ENCODE peak calls at places on chromosomes 11 and 22, in ten cellular contexts. O is breast epithelium; B is CD8-positive, alpha-beta memory T cell; M is stomach; Q is heart right ventricle; W is right lobe of liver; L is GM23248; I is PC-3; S is gastrocnemius medialis; R is mucosa of descending colon. X is an unnamed sample. For H3K9me3, the result is how much of the 10 kb centered on the place peaks cover.

GRCh38 chr22:50058338-50059184 is 463 bp upstream of the TTLL8 start:
- DNase-seq in O (no peak), B (no peak), M (no peak), Q (no peak), W (peak), L (no peak), I (no peak), S (no peak), R (no peak), X (no peak)

GRCh38 chr11:64007160-64007628 is 21.0 kb downstream of the OTUB1 start:
- DNase-seq in O (no peak), B (no peak), M (no peak), Q (no peak), W (no peak), L (peak), I (peak), S (no peak), R (no peak), X (peak)

GRCh38 chr22:20015971-20016733 is 471 bp downstream of the ARVCF start:
- DNase-seq in O (no peak), B (peak), M (peak), Q (no peak), W (peak), L (peak), I (peak), S (no peak), R (peak), X (peak)

GRCh38 chr11:93512965-93513667 is 30.1 kb downstream of the SMCO4 start:
- DNase-seq in O (no peak), B (no peak), M (no peak), Q (no peak), W (no peak), L (no peak), I (no peak), S (no peak), R (no peak), X (no peak)

GRCh38 chr11:70204466-70204799 is 1.3 kb downstream of the FADD start:
- DNase-seq in O (no peak), B (no peak), M (no peak), Q (no peak), W (no peak), L (no peak), I (no peak), S (no peak), R (no peak), X (no peak)

GRCh38 chr11:35271031-35271430 is 132.1 kb downstream of the CD44 start:
- DNase-seq in O (no peak), B (no peak), M (no peak), Q (no peak), W (no peak), L (no peak), I (no peak), S (no peak), R (no peak), X (no peak)

GRCh38 chr11:17273668-17274321 is 2.7 kb upstream of the NUCB2 start:
- DNase-seq in O (no peak), B (no peak), M (no peak), Q (no peak), W (no peak), L (peak), I (no peak), S (no peak), R (no peak), X (peak)

GRCh38 chr22:35458547-35459422 is 58.8 kb downstream of the MCM5 start:
- DNase-seq in O (no peak), B (no peak), M (no peak), Q (no peak), W (no peak), L (no peak), I (no peak), S (no peak), R (no peak), X (no peak)

GRCh38 chr11:42770444-42771065 is 541.2 kb upstream of the API5 start:
- DNase-seq in O (no peak), B (no peak), M (no peak), Q (no peak), W (no peak), L (peak), I (peak), S (no peak), R (peak), X (no peak)

GRCh38 chr11:130806746-130807145 is 109.5 kb downstream of the SNX19 start:
- DNase-seq in O (no peak), B (no peak), M (no peak), Q (no peak), W (no peak), L (no peak), I (no peak), S (no peak), R (no peak), X (no peak)

GRCh38 chr11:80103149-80103859 is 662.5 kb upstream of the TENM4 start:
- DNase-seq in O (no peak), B (no peak), M (no peak), Q (no peak), W (no peak), L (peak), I (peak), S (no peak), R (no peak), X (no peak)

GRCh38 chr11:131652231-131652630 is 281.8 kb downstream of the NTM start:
- DNase-seq in O (no peak), B (no peak), M (no peak), Q (no peak), W (no peak), L (no peak), I (no peak), S (no peak), R (no peak), X (no peak)

GRCh38 chr22:35838849-35839646 is 121.4 kb downstream of the APOL5 start:
- DNase-seq in O (no peak), B (no peak), M (no peak), Q (peak), W (no peak), L (peak), I (peak), S (peak), R (peak), X (peak)

GRCh38 chr11:74185695-74186094 is 14.6 kb downstream of the PPME1 start:
- DNase-seq in O (no peak), B (no peak), M (no peak), Q (no peak), W (no peak), L (peak), I (peak), S (no peak), R (no peak), X (no peak)

GRCh38 chr22:28142361-28142801 is 223.3 kb upstream of the PITPNB start:
- DNase-seq in O (no peak), B (no peak), M (no peak), Q (no peak), W (no peak), L (peak), I (peak), S (no peak), R (no peak), X (peak)

GRCh38 chr11:34030386-34030785 is 21.1 kb upstream of the CAPRIN1 start:
- DNase-seq in O (no peak), B (no peak), M (no peak), Q (no peak), W (no peak), L (no peak), I (no peak), S (no peak), R (no peak), X (no peak)

GRCh38 chr11:47905358-47906059 is 57.4 kb upstream of the NUP160 start:
- DNase-seq in O (no peak), B (no peak), M (no peak), Q (no peak), W (no peak), L (no peak), I (no peak), S (no peak), R (no peak), X (no peak)

GRCh38 chr11:69044111-69045013 is 4.4 kb upstream of the TPCN2 start:
- DNase-seq in O (peak), B (no peak), M (peak), Q (peak), W (peak), L (peak), I (peak), S (peak), R (peak), X (peak)

GRCh38 chr11:60310407-60310998 is 16.6 kb upstream of the MS4A6E start:
- DNase-seq in O (no peak), B (no peak), M (no peak), Q (peak), W (no peak), L (no peak), I (no peak), S (peak), R (peak), X (no peak)

GRCh38 chr11:103988595-103988969 is 47.9 kb upstream of the DDI1 start:
- DNase-seq in O (no peak), B (no peak), M (no peak), Q (no peak), W (no peak), L (peak), I (peak), S (no peak), R (no peak), X (peak)

GRCh38 chr11:13011366-13012036 is 2.4 kb downstream of the RASSF10 start:
- DNase-seq in O (no peak), B (no peak), M (no peak), Q (no peak), W (no peak), L (no peak), I (no peak), S (no peak), R (no peak), X (no peak)

GRCh38 chr22:38485783-38486182 is 17.9 kb downstream of the KDELR3 start:
- DNase-seq in O (no peak), B (no peak), M (no peak), Q (no peak), W (no peak), L (peak), I (no peak), S (no peak), R (no peak), X (no peak)

GRCh38 chr11:71246559-71246958 is 5.8 kb downstream of the SHANK2 start:
- DNase-seq in O (peak), B (no peak), M (peak), Q (no peak), W (no peak), L (no peak), I (no peak), S (no peak), R (no peak), X (no peak)

GRCh38 chr11:12704049-12704448 is 29.8 kb downstream of the TEAD1 start:
- DNase-seq in O (no peak), B (no peak), M (no peak), Q (no peak), W (no peak), L (no peak), I (peak), S (no peak), R (no peak), X (no peak)

GRCh38 chr11:93917673-93918072 is 67.3 kb upstream of the VSTM5 start:
- DNase-seq in O (no peak), B (no peak), M (no peak), Q (no peak), W (no peak), L (no peak), I (no peak), S (no peak), R (no peak), X (no peak)

GRCh38 chr22:49051491-49052022 is 776.1 kb downstream of the BRD1 start:
- DNase-seq in O (no peak), B (no peak), M (no peak), Q (no peak), W (no peak), L (no peak), I (no peak), S (no peak), R (no peak), X (no peak)

GRCh38 chr22:49052560-49052959 is 775.1 kb downstream of the BRD1 start:
- DNase-seq in O (no peak), B (no peak), M (no peak), Q (no peak), W (no peak), L (no peak), I (no peak), S (no peak), R (no peak), X (no peak)

GRCh38 chr22:49049691-49050090 is 778.0 kb downstream of the BRD1 start:
- DNase-seq in O (no peak), B (no peak), M (no peak), Q (no peak), W (no peak), L (no peak), I (no peak), S (no peak), R (no peak), X (no peak)

GRCh38 chr22:49053574-49053973 is 774.1 kb downstream of the BRD1 start:
- DNase-seq in O (no peak), B (no peak), M (no peak), Q (no peak), W (no peak), L (no peak), I (no peak), S (no peak), R (no peak), X (no peak)

GRCh38 chr22:49052023-49052538 is 775.6 kb downstream of the BRD1 start:
- DNase-seq in O (no peak), B (no peak), M (no peak), Q (no peak), W (no peak), L (no peak), I (no peak), S (no peak), R (peak), X (no peak)
- H3K4me3 ChIP-seq in O (peak), B (no peak), M (peak), Q (peak), W (peak), L (no peak), I (no peak), S (peak), R (peak), X (no peak)

DNA sequence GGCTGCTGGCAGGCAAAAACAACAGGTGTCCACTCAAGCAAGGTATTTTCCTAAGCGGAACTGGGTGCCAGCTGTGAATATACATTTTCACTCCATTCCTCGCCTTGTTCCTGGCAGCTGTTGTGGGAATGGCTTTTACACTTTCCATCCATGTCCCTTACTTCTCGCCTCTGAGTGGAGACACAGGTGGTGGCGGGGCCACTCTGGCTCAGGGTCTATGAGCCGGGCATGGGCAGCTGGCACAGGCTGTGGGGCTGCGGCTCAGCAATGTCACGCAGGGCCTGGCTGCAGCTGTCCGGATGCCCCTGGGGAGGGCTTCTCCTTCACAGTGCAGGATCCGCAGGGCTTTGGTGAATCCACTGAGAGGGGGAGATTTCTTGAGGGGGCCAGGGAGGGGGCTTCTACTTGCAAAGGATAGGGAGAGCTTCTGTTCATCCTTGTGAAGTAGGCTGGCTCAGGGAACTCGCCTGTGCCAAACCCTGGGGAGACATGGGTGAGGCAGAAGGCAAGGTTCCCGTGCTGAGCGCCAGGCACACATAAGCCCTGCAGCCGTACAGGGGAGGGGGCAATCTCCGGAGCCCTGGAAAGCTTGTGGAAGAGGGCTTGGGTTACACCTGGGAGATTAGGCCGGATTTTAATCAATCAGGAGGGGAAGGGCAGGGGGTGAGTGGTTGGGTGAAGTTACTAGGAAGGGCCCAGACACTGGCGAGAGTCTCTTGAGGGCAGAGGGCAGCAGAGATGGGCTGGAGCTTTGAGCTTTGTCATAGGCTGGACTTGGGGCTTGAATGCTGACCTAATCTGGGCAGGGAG is 45.7 kb downstream of the KCNQ1OT1 start:
- DNase-seq in O (no peak), B (no peak), M (no peak), Q (no peak), W (no peak), L (no peak), I (no peak), S (no peak), R (no peak), X (no peak)
- H3K9me3 ChIP-seq in O (under half), B (under half), M (half or more), Q (under half), W (under half), L (under half), I (under half), S (under half), R (under half), X (under half)

GRCh38 chr22:46068176-46068907 is 82.0 kb upstream of the PPARA start:
- DNase-seq in O (no peak), B (no peak), M (no peak), Q (no peak), W (no peak), L (peak), I (peak), S (no peak), R (no peak), X (no peak)
- H3K4me3 ChIP-seq in O (peak), B (no peak), M (peak), Q (peak), W (peak), L (peak), I (peak), S (peak), R (no peak), X (peak)

DNA sequence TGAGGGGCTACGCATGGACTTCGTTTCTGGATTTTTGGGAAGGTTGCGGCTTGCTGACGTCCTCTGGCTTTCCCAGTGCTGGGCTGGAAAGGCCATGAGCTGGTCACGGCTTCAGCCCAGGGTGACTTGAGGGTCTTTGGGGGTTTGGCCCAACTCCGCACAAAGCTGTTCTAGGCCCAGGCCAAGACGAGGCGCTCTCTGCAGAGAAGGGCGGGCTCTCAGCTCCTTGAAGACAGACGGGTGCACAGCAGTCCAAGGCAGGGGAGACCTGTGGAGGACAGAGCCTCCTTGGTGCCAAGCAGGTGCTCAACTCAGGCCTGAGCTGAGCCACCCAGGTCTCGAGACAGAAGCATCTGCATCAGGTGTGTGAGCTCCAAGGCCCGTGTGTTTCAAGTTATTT is 1003.7 kb downstream of the BRD1 start:
- DNase-seq in O (peak), B (no peak), M (no peak), Q (no peak), W (peak), L (no peak), I (no peak), S (no peak), R (no peak), X (no peak)
- H3K9me3 ChIP-seq in O (under half), B (under half), M (under half), Q (under half), W (under half), L (under half), I (under half), S (under half), R (under half), X (under half)

DNA sequence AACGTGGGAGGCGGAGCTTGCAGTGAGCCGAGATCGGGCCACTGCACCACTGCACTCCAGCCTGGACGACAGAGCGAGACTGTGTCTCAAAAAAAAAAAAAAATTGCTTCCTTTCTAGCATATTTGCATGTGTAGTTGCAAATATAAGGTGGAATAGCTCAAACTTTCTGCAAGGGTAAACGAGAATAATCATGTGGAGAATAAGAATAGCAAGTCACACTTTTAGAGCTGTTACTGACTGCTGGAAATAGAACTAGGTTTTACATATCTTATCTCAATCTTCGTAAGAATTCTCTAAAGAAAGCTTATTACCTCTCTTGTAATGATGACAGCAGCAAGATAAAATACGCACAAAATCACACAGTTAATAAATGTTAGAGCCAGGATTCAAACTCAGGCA is 1.6 kb downstream of the L3MBTL2 start:
- DNase-seq in O (no peak), B (no peak), M (no peak), Q (no peak), W (no peak), L (no peak), I (no peak), S (no peak), R (no peak), X (no peak)
- H3K4me3 ChIP-seq in O (no peak), B (no peak), M (no peak), Q (no peak), W (no peak), L (no peak), I (no peak), S (no peak), R (no peak), X (no peak)

GRCh38 chr11:83036701-83037100 is 35.0 kb downstream of the RAB30 start:
- DNase-seq in O (no peak), B (no peak), M (no peak), Q (no peak), W (no peak), L (no peak), I (no peak), S (no peak), R (no peak), X (no peak)
- H3K9me3 ChIP-seq in O (under half), B (under half), M (under half), Q (under half), W (under half), L (under half), I (under half), S (under half), R (under half), X (under half)

GRCh38 chr11:65577756-65578109 is 1.9 kb downstream of the EHBP1L1 start:
- DNase-seq in O (no peak), B (no peak), M (no peak), Q (no peak), W (no peak), L (no peak), I (no peak), S (no peak), R (no peak), X (no peak)
- H3K4me3 ChIP-seq in O (peak), B (peak), M (peak), Q (peak), W (peak), L (peak), I (peak), S (peak), R (no peak), X (no peak)

GRCh38 chr22:48929276-48929790 is 898.3 kb downstream of the BRD1 start:
- DNase-seq in O (no peak), B (no peak), M (no peak), Q (no peak), W (no peak), L (no peak), I (no peak), S (no peak), R (no peak), X (no peak)
- H3K9me3 ChIP-seq in O (under half), B (under half), M (under half), Q (under half), W (under half), L (under half), I (under half), S (under half), R (under half), X (under half)

GRCh38 chr11:706957-707816 is 1.2 kb downstream of the EPS8L2 start:
- DNase-seq in O (no peak), B (no peak), M (peak), Q (no peak), W (peak), L (peak), I (peak), S (peak), R (peak), X (no peak)
- H3K4me3 ChIP-seq in O (peak), B (no peak), M (peak), Q (peak), W (peak), L (peak), I (peak), S (peak), R (peak), X (no peak)